ENCODE peak calls at places on chromosomes 1 and 21, in four cellular contexts. C is IMR-90, A is endothelial cell of umbilical vein, D is vagina. M is an unnamed sample.

GRCh38 chr1:70353641-70354331 is 736 bp downstream of the ANKRD13C start:
- DNase-seq in C (peak; percentile 74), A (peak; percentile 43), D (no peak), M (no peak)

GRCh38 chr1:65027699-65028358 is 61.5 kb upstream of the JAK1 start:
- DNase-seq in C (no peak), A (peak; percentile 66), D (no peak), M (peak; percentile 52)

GRCh38 chr1:51829058-51829457 is 49.5 kb downstream of the NRDC start:
- DNase-seq in C (no peak), A (no peak), D (no peak), M (no peak)

GRCh38 chr1:160521554-160521953 is 1.5 kb downstream of the SLAMF6 start:
- DNase-seq in C (no peak), A (no peak), D (no peak), M (no peak)

GRCh38 chr1:213335084-213335483 is 284.0 kb downstream of the RPS6KC1 start:
- DNase-seq in C (no peak), A (no peak), D (no peak), M (no peak)

GRCh38 chr1:15799004-15799867 is 8.2 kb downstream of the UQCRHL start:
- DNase-seq in C (peak; percentile 96), A (peak; percentile 84), D (no peak), M (peak; percentile 76)

GRCh38 chr1:77412069-77412793 is 130.4 kb downstream of the AK5 start:
- DNase-seq in C (peak; percentile 66), A (peak; percentile 83), D (no peak), M (no peak)

GRCh38 chr1:212309967-212310366 is 24.8 kb downstream of the PPP2R5A start:
- DNase-seq in C (no peak), A (no peak), D (no peak), M (no peak)

GRCh38 chr1:112264553-112264952 is 131.5 kb upstream of the CTTNBP2NL start:
- DNase-seq in C (no peak), A (no peak), D (no peak), M (peak; percentile 19)

GRCh38 chr21:35051287-35051818 is 2.3 kb upstream of the RUNX1 start:
- DNase-seq in C (peak; percentile 80), A (peak; percentile 72), D (peak; percentile 85), M (peak; percentile 31)

GRCh38 chr1:87872189-87872588 is 543.5 kb downstream of the LMO4 start:
- DNase-seq in C (no peak), A (no peak), D (no peak), M (no peak)

GRCh38 chr21:43340491-43341348 is 86.2 kb downstream of the SIK1 start:
- DNase-seq in C (peak; percentile 95), A (peak; percentile 56), D (no peak), M (no peak)

GRCh38 chr1:85460555-85461088 is 4.3 kb downstream of the DDAH1 start:
- DNase-seq in C (no peak), A (no peak), D (no peak), M (no peak)

GRCh38 chr1:173297798-173298391 is 90.8 kb upstream of the TNFSF4 start:
- DNase-seq in C (no peak), A (peak; percentile 1), D (no peak), M (no peak)

GRCh38 chr21:14838400-14838799 is 226.4 kb downstream of the NRIP1 start:
- DNase-seq in C (peak; percentile 41), A (no peak), D (no peak), M (no peak)

GRCh38 chr1:215704089-215704860 is 137.2 kb downstream of the KCTD3 start:
- DNase-seq in C (peak; percentile 66), A (no peak), D (no peak), M (no peak)

GRCh38 chr1:189606795-189607476 is 870.7 kb downstream of the BRINP3 start:
- DNase-seq in C (peak; percentile 89), A (no peak), D (no peak), M (no peak)

GRCh38 chr1:230401096-230401495 is 25.0 kb downstream of the PGBD5 start:
- DNase-seq in C (no peak), A (no peak), D (no peak), M (no peak)

GRCh38 chr1:156502749-156503671 is 2.4 kb upstream of the MEF2D start:
- DNase-seq in C (peak; percentile 98), A (peak; percentile 97), D (no peak), M (peak; percentile 81)

GRCh38 chr1:21937372-21938121 is 437 bp upstream of the HSPG2 start:
- DNase-seq in C (peak; percentile 78), A (peak; percentile 82), D (no peak), M (peak; percentile 90)

GRCh38 chr1:179337343-179337742 is 28.4 kb upstream of the AXDND1 start:
- DNase-seq in C (no peak), A (no peak), D (no peak), M (no peak)

GRCh38 chr1:63794927-63795326 is 21.1 kb downstream of the ROR1 start:
- DNase-seq in C (peak; percentile 28), A (no peak), D (no peak), M (no peak)
- H3K4me1 ChIP-seq in C (peaks cover 6% of the 10 kb centered on the region), A (no peaks in the 10 kb centered on the region), D (no peaks in the 10 kb centered on the region), M (no peaks in the 10 kb centered on the region)

GRCh38 chr1:150620919-150621318 is 8.5 kb downstream of the ENSA start:
- DNase-seq in C (no peak), A (no peak), D (no peak), M (no peak)

GRCh38 chr1:150619576-150620509 is 9.6 kb downstream of the ENSA start:
- DNase-seq in C (peak; percentile 80), A (peak; percentile 85), D (no peak), M (no peak)

GRCh38 chr1:150622219-150622975 is 7.0 kb downstream of the ENSA start:
- DNase-seq in C (no peak), A (peak; percentile 48), D (no peak), M (peak; percentile 57)

GRCh38 chr1:150626150-150626549 is 3.3 kb downstream of the ENSA start:
- DNase-seq in C (no peak), A (no peak), D (no peak), M (no peak)

GRCh38 chr1:150621497-150622113 is 7.8 kb downstream of the ENSA start:
- DNase-seq in C (peak; percentile 79), A (peak; percentile 73), D (no peak), M (peak; percentile 52)
- H3K36me3 ChIP-seq in C (peaks cover 26% of the 10 kb centered on the region), A (peaks cover 7% of the 10 kb centered on the region), D (peaks cover 49% of the 10 kb centered on the region), M (no peaks in the 10 kb centered on the region)

GRCh38 chr1:243255791-243256512 is at the start of gene SDCCAG8:
- DNase-seq in C (peak; percentile 100), A (peak; percentile 100), D (peak; percentile 98), M (peak; percentile 99)
- TF ChIP-seq POLR2A in C (peak; percentile 89), A (peak; percentile 57), D (peak; percentile 62), M (peak; percentile 68)

GRCh38 chr1:109632671-109633346 is 13.2 kb downstream of the AMPD2 start:
- DNase-seq in C (no peak), A (no peak), D (peak; percentile 88), M (peak; percentile 58)

GRCh38 chr1:109635862-109636200 is 16.2 kb downstream of the AMPD2 start:
- DNase-seq in C (no peak), A (no peak), D (peak; percentile 55), M (no peak)

GRCh38 chr1:109634771-109635750 is 15.4 kb downstream of the AMPD2 start:
- DNase-seq in C (no peak), A (no peak), D (peak; percentile 74), M (no peak)

GRCh38 chr1:109636201-109636952 is 16.7 kb downstream of the AMPD2 start:
- DNase-seq in C (peak; percentile 62), A (no peak), D (peak; percentile 70), M (no peak)

DNA sequence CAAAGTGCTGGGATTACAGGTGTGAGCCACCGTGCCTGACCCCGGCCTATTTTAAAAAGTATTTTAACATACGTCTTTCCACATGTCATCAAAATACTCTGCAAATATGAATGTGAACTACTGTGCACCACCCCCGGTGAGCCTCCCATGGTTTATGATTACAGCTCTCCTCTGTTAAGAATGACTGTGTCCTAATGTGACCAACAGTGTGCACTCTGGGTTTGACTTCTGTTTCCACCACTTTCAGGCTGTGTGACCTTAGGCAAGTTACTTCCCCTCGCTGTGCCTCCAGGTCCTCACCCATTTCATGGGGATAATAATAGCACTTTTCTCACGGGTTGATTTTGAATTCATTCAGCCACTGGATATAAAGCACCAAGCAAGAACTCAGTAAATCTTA is 14.7 kb downstream of the AMPD2 start:
- DNase-seq in C (no peak), A (no peak), D (peak; percentile 37), M (no peak)
- H3K4me1 ChIP-seq in C (peaks cover 10% of the 10 kb centered on the region), A (no peaks in the 10 kb centered on the region), D (peaks cover 40% of the 10 kb centered on the region), M (peaks cover 6% of the 10 kb centered on the region)

GRCh38 chr1:17420361-17420760 is 19.1 kb downstream of the RCC2 start:
- DNase-seq in C (no peak), A (no peak), D (no peak), M (no peak)

GRCh38 chr1:17423781-17424245 is 15.7 kb downstream of the RCC2 start:
- DNase-seq in C (peak; percentile 73), A (no peak), D (no peak), M (peak; percentile 58)

GRCh38 chr1:17422461-17422860 is 17.0 kb downstream of the RCC2 start:
- DNase-seq in C (no peak), A (no peak), D (no peak), M (no peak)

GRCh38 chr1:17416389-17416788 is 23.1 kb downstream of the RCC2 start:
- DNase-seq in C (no peak), A (no peak), D (no peak), M (no peak)

GRCh38 chr1:17419626-17420328 is 19.7 kb downstream of the RCC2 start:
- DNase-seq in C (peak; percentile 36), A (peak; percentile 57), D (no peak), M (peak; percentile 77)
- H3K36me3 ChIP-seq in C (peaks cover 54% of the 10 kb centered on the region), A (peaks cover 37% of the 10 kb centered on the region), D (peaks cover 67% of the 10 kb centered on the region), M (no peaks in the 10 kb centered on the region)

GRCh38 chr1:203682401-203683383 is 56.1 kb downstream of the ATP2B4 start:
- DNase-seq in C (peak; percentile 34), A (peak; percentile 67), D (no peak), M (peak; percentile 43)

GRCh38 chr1:203678943-203679661 is 52.5 kb downstream of the ATP2B4 start:
- DNase-seq in C (no peak), A (peak; percentile 30), D (no peak), M (no peak)

GRCh38 chr1:203680765-203681164 is 54.1 kb downstream of the ATP2B4 start:
- DNase-seq in C (no peak), A (no peak), D (no peak), M (no peak)

GRCh38 chr1:203684077-203684476 is 57.4 kb downstream of the ATP2B4 start:
- DNase-seq in C (no peak), A (no peak), D (no peak), M (no peak)

DNA sequence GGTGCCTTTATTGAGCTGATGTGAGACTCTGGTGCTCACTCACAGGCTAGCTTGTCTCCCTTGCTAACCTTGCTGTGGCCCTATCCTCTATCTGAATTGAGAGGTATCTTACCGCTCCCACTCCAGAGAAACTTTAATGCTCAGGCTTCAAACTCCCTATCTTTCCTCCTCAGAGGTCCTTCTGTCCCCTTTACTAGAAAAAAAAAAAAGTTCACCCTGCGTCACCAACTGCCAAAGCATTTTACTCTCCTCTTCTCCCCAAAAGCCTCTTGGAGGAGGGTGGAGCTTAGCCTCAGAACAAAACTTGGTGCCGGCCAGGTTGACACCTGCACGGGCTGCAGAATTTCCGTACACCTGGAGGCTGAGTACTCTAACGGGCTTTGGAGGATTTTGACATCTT is 55.1 kb downstream of the ATP2B4 start:
- DNase-seq in C (no peak), A (no peak), D (no peak), M (no peak)
- TF ChIP-seq POLR2A in C (no peak), A (no peak), D (no peak), M (no peak)

GRCh38 chr21:45453308-45453950 is 48.5 kb downstream of the COL18A1 start:
- DNase-seq in C (no peak), A (no peak), D (no peak), M (no peak)
- H3K4me1 ChIP-seq in C (peaks cover 37% of the 10 kb centered on the region), A (no peaks in the 10 kb centered on the region), D (peaks cover 69% of the 10 kb centered on the region), M (peaks cover 22% of the 10 kb centered on the region)

GRCh38 chr1:33025180-33025569 is 11.5 kb downstream of the AK2 start:
- DNase-seq in C (no peak), A (no peak), D (no peak), M (no peak)
- H3K36me3 ChIP-seq in C (peaks cover 36% of the 10 kb centered on the region), A (peaks cover 2% of the 10 kb centered on the region), D (peaks cover 46% of the 10 kb centered on the region), M (no peaks in the 10 kb centered on the region)